ENCODE peak calls at places on chromosomes 6 and 20, in seven cellular contexts. O is GM23248; E is amygdala; F is stimulated activated naive CD8-positive, alpha-beta T cell treated with anti-CD3 and anti-CD28 coated beads, Interleukin-15, amount 100 ng/mL, for 72 hours; P is AG08396; K is cardiac fibroblast; Z is astrocyte of the hippocampus. M is an unnamed sample.

GRCh38 chr6:123028263-123028662 is 32.2 kb downstream of the CLVS2 start:
- DNase-seq in O (no peak), E (no peak), F (no peak), P (no peak), K (no peak), Z (no peak), M (no peak)

GRCh38 chr6:13474360-13474759 is 13.0 kb downstream of the GFOD1 start:
- DNase-seq in O (peak; percentile 51), E (no peak), F (no peak), P (no peak), K (no peak), Z (no peak), M (no peak)

GRCh38 chr20:43960231-43960630 is 45.6 kb downstream of the TOX2 start:
- DNase-seq in O (no peak), E (no peak), F (no peak), P (no peak), K (no peak), Z (no peak), M (no peak)

GRCh38 chr6:30378290-30378937 is 33.5 kb downstream of the RPP21 start:
- DNase-seq in O (peak; percentile 30), E (no peak), F (no peak), P (no peak), K (peak; percentile 23), Z (peak; percentile 50), M (no peak)

GRCh38 chr20:10489853-10490627 is 54.9 kb downstream of the SLX4IP start:
- DNase-seq in O (no peak), E (no peak), F (no peak), P (no peak), K (no peak), Z (no peak), M (no peak)

GRCh38 chr20:37397076-37397953 is 51.4 kb downstream of the SRC start:
- DNase-seq in O (peak; percentile 58), E (no peak), F (no peak), P (no peak), K (no peak), Z (peak; percentile 41), M (no peak)

GRCh38 chr6:10951675-10952282 is 64.9 kb downstream of the SYCP2L start:
- DNase-seq in O (peak; percentile 78), E (no peak), F (no peak), P (peak; percentile 45), K (peak; percentile 77), Z (peak; percentile 69), M (no peak)

GRCh38 chr6:56757585-56757984 is 114.9 kb upstream of the DST start:
- DNase-seq in O (peak; percentile 61), E (no peak), F (no peak), P (no peak), K (peak; percentile 83), Z (peak; percentile 56), M (peak; percentile 53)

GRCh38 chr6:52341861-52342260 is 20.1 kb upstream of the PAQR8 start:
- DNase-seq in O (no peak), E (no peak), F (no peak), P (no peak), K (no peak), Z (no peak), M (no peak)

GRCh38 chr6:129607581-129608186 is 102.3 kb downstream of the ARHGAP18 start:
- DNase-seq in O (peak; percentile 44), E (no peak), F (no peak), P (no peak), K (peak; percentile 60), Z (peak; percentile 26), M (no peak)

GRCh38 chr6:63306446-63306845 is 13.3 kb downstream of the LGSN start:
- DNase-seq in O (no peak), E (no peak), F (no peak), P (no peak), K (no peak), Z (no peak), M (no peak)

GRCh38 chr6:148593130-148593812 is 153.6 kb upstream of the UST start:
- DNase-seq in O (peak; percentile 74), E (no peak), F (no peak), P (peak; percentile 38), K (peak; percentile 67), Z (no peak), M (no peak)

GRCh38 chr6:2990932-2991506 is 8.7 kb upstream of the NQO2 start:
- DNase-seq in O (peak; percentile 47), E (no peak), F (no peak), P (no peak), K (no peak), Z (no peak), M (no peak)

GRCh38 chr6:11953641-11954040 is 58.5 kb upstream of the HIVEP1 start:
- DNase-seq in O (no peak), E (no peak), F (no peak), P (no peak), K (no peak), Z (no peak), M (no peak)

GRCh38 chr6:167512926-167513325 is 188.0 kb downstream of the TTLL2 start:
- DNase-seq in O (no peak), E (no peak), F (no peak), P (no peak), K (no peak), Z (no peak), M (no peak)

GRCh38 chr20:62248890-62249560 is 10.7 kb downstream of the OSBPL2 start:
- DNase-seq in O (no peak), E (no peak), F (no peak), P (no peak), K (no peak), Z (no peak), M (no peak)

GRCh38 chr20:51462566-51463276 is 79.8 kb downstream of the NFATC2 start:
- DNase-seq in O (peak; percentile 78), E (peak; percentile 27), F (no peak), P (peak; percentile 67), K (peak; percentile 80), Z (peak; percentile 56), M (no peak)

GRCh38 chr6:144482142-144482541 is 197.0 kb downstream of the UTRN start:
- DNase-seq in O (peak; percentile 92), E (peak; percentile 5), F (peak; percentile 36), P (peak; percentile 71), K (peak; percentile 88), Z (peak; percentile 83), M (peak; percentile 48)

GRCh38 chr6:1986454-1987243 is 258.8 kb downstream of the GMDS start:
- DNase-seq in O (no peak), E (no peak), F (no peak), P (no peak), K (peak; percentile 13), Z (no peak), M (no peak)

GRCh38 chr20:45971425-45971674 is 653 bp downstream of the ZNF335 start:
- DNase-seq in O (no peak), E (no peak), F (no peak), P (no peak), K (no peak), Z (no peak), M (no peak)

GRCh38 chr20:6074145-6074561 is 20.3 kb upstream of the LRRN4 start:
- DNase-seq in O (no peak), E (no peak), F (no peak), P (no peak), K (peak; percentile 24), Z (peak; percentile 26), M (peak; percentile 26)

GRCh38 chr20:51487525-51488279 is 54.8 kb downstream of the NFATC2 start:
- DNase-seq in O (peak; percentile 82), E (no peak), F (no peak), P (peak; percentile 77), K (peak; percentile 62), Z (peak; percentile 91), M (no peak)

GRCh38 chr20:50721881-50722281 is 9.5 kb upstream of the PARD6B start:
- DNase-seq in O (peak; percentile 34), E (peak; percentile 7), F (no peak), P (no peak), K (peak; percentile 18), Z (no peak), M (no peak)

GRCh38 chr6:85537055-85537494 is 56.6 kb downstream of the SNX14 start:
- DNase-seq in O (peak; percentile 48), E (no peak), F (no peak), P (no peak), K (peak; percentile 27), Z (peak; percentile 3), M (no peak)

GRCh38 chr20:2387180-2387577 is 6.5 kb downstream of the TGM6 start:
- DNase-seq in O (peak; percentile 49), E (no peak), F (peak; percentile 69), P (peak; percentile 32), K (no peak), Z (peak; percentile 29), M (peak; percentile 34)